ENCODE peak calls at places on chromosomes 11 and 22, in four cellular contexts. M, O, Q and W are unnamed samples.

GRCh38 chr22:38422615-38423511 is 32.1 kb downstream of the KCNJ4 start:
- DNase-seq in O (no peak), Q (no peak), M (peak; percentile 25), W (no peak)

GRCh38 chr22:31488988-31489617 is 539 bp downstream of the EIF4ENIF1 start:
- DNase-seq in Q (no peak), M (peak; percentile 30), O (no peak), W (peak; percentile 55)

GRCh38 chr11:66467034-66467659 is 442 bp downstream of the PELI3 start:
- DNase-seq in M (peak; percentile 51), O (no peak), Q (no peak), W (peak; percentile 57)

GRCh38 chr11:64848214-64848778 is 3.8 kb upstream of the CDC42BPG start:
- DNase-seq in M (peak; percentile 30), O (no peak), Q (no peak), W (no peak)

GRCh38 chr11:26994579-26995210 is 783 bp downstream of the FIBIN start:
- DNase-seq in M (no peak), O (no peak), Q (no peak), W (peak; percentile 16)

GRCh38 chr11:66743271-66743968 is 14.4 kb upstream of the SPTBN2 start:
- DNase-seq in O (no peak), M (no peak), Q (no peak), W (no peak)

GRCh38 chr11:125591659-125592304 is 870 bp upstream of the STT3A start:
- DNase-seq in M (peak; percentile 47), O (no peak), Q (peak; percentile 10), W (peak; percentile 44)

GRCh38 chr11:6229911-6230310 is 4.5 kb downstream of the FHIP1B start:
- DNase-seq in M (no peak), O (no peak), Q (peak; percentile 29), W (no peak)

GRCh38 chr11:134759314-134759713 is 347.3 kb upstream of the B3GAT1 start:
- DNase-seq in M (no peak), O (no peak), Q (no peak), W (no peak)

GRCh38 chr11:75719639-75720239 is 2.1 kb downstream of the MOGAT2 start:
- DNase-seq in M (no peak), Q (peak; percentile 73), O (no peak), W (no peak)

GRCh38 chr11:75719089-75719638 is 1.5 kb downstream of the MOGAT2 start:
- DNase-seq in Q (peak; percentile 38), O (peak; percentile 26), M (no peak), W (no peak)

GRCh38 chr11:75716659-75717058 is 979 bp upstream of the MOGAT2 start:
- DNase-seq in Q (no peak), M (no peak), O (no peak), W (no peak)

GRCh38 chr11:75718406-75719088 is 909 bp downstream of the MOGAT2 start:
- DNase-seq in M (no peak), Q (peak; percentile 65), O (no peak), W (no peak)

GRCh38 chr11:75717608-75718403 is at the start of gene MOGAT2:
- DNase-seq in O (no peak), M (no peak), Q (no peak), W (no peak)
- TF ChIP-seq TCF7 in O (no peak), M (no peak), Q (no peak), W (no peak)

GRCh38 chr22:42655693-42656092 is 6.5 kb upstream of the CYB5R3 start:
- DNase-seq in Q (no peak), M (no peak), O (peak; percentile 71), W (no peak)

GRCh38 chr22:42654696-42655095 is 5.5 kb upstream of the CYB5R3 start:
- DNase-seq in O (no peak), Q (no peak), M (no peak), W (no peak)

GRCh38 chr22:42653992-42654391 is 4.8 kb upstream of the CYB5R3 start:
- DNase-seq in O (no peak), M (no peak), Q (no peak), W (no peak)

GRCh38 chr22:42651134-42651533 is 1.9 kb upstream of the CYB5R3 start:
- DNase-seq in O (no peak), M (no peak), Q (peak; percentile 52), W (no peak)

DNA sequence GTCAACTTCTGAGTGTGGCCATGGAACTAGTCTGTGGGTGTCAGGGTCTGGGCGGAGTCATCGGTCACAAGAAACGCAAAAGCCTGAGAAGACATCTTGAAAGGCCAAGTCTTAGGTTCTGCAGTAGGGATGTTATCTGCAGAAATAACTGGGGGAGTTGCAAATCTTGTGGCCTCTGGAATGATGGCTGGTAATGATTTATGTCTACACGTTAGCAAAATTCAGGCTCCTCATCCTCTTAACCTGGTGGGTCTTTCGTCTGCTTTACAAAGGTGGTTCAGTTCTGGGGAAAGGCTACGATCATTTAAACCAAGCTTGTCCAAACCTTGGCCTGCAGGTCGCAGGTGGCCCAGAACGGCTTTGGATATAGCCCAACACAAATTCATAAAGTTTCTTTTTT is 7.4 kb upstream of the CYB5R3 start:
- DNase-seq in M (no peak), O (no peak), Q (no peak), W (no peak)
- TF ChIP-seq TCF7 in M (no peak), O (no peak), Q (no peak), W (no peak)

GRCh38 chr22:45760682-45761081 is 89.0 kb downstream of the ATXN10 start:
- DNase-seq in O (no peak), M (peak; percentile 29), Q (no peak), W (no peak)
- TF ChIP-seq TCF7 in O (no peak), M (no peak), Q (no peak), W (no peak)

GRCh38 chr11:69653406-69653960 is 12.5 kb downstream of the CCND1 start:
- DNase-seq in O (no peak), Q (no peak), M (no peak), W (no peak)

GRCh38 chr11:69655479-69656394 is 14.8 kb downstream of the CCND1 start:
- DNase-seq in M (no peak), Q (no peak), O (no peak), W (no peak)

GRCh38 chr11:69654660-69655478 is 13.9 kb downstream of the CCND1 start:
- DNase-seq in O (no peak), M (no peak), Q (peak; percentile 94), W (no peak)

GRCh38 chr11:69652999-69653398 is 12.0 kb downstream of the CCND1 start:
- DNase-seq in M (no peak), Q (no peak), O (no peak), W (no peak)

GRCh38 chr11:69654001-69654659 is 13.2 kb downstream of the CCND1 start:
- DNase-seq in Q (no peak), M (no peak), O (no peak), W (no peak)
- TF ChIP-seq TCF7 in Q (no peak), M (no peak), O (no peak), W (no peak)

GRCh38 chr22:44155115-44155514 is 25.6 kb upstream of the PARVG start:
- DNase-seq in M (no peak), O (no peak), Q (no peak), W (no peak)
- TF ChIP-seq TCF7 in M (no peak), O (no peak), Q (no peak), W (no peak)

GRCh38 chr22:32531955-32532818 is 57.6 kb downstream of the FBXO7 start:
- DNase-seq in M (peak; percentile 74), O (no peak), Q (peak; percentile 87), W (peak; percentile 82)

GRCh38 chr22:32528316-32528715 is 53.7 kb downstream of the FBXO7 start:
- DNase-seq in Q (no peak), O (no peak), M (no peak), W (no peak)

GRCh38 chr22:32528984-32529982 is 54.7 kb downstream of the FBXO7 start:
- DNase-seq in Q (peak; percentile 91), O (peak; percentile 9), M (peak; percentile 81), W (peak; percentile 88)

GRCh38 chr22:32531228-32531627 is 56.6 kb downstream of the FBXO7 start:
- DNase-seq in O (no peak), Q (no peak), M (no peak), W (no peak)

GRCh38 chr22:32527756-32528155 is 53.1 kb downstream of the FBXO7 start:
- DNase-seq in O (no peak), Q (no peak), M (peak; percentile 27), W (no peak)
- TF ChIP-seq TCF7 in O (no peak), Q (no peak), M (no peak), W (no peak)

GRCh38 chr11:88552377-88553029 is 215.0 kb upstream of the CTSC start:
- DNase-seq in Q (peak; percentile 39), M (peak; percentile 64), O (peak; percentile 12), W (peak; percentile 73)
- TF ChIP-seq TCF7 in Q (no peak), M (no peak), O (no peak), W (no peak)

GRCh38 chr11:44566952-44567875 is 1.8 kb downstream of the CD82 start:
- DNase-seq in Q (no peak), O (no peak), M (no peak), W (no peak)

GRCh38 chr11:44565008-44565745 is at the start of gene CD82:
- DNase-seq in O (peak; percentile 84), Q (peak; percentile 78), M (peak; percentile 99), W (peak; percentile 100)

GRCh38 chr11:44567876-44568256 is 2.4 kb downstream of the CD82 start:
- DNase-seq in O (no peak), Q (no peak), M (no peak), W (no peak)

GRCh38 chr11:44565746-44566558 is 489 bp downstream of the CD82 start:
- DNase-seq in Q (no peak), O (no peak), M (no peak), W (no peak)

DNA sequence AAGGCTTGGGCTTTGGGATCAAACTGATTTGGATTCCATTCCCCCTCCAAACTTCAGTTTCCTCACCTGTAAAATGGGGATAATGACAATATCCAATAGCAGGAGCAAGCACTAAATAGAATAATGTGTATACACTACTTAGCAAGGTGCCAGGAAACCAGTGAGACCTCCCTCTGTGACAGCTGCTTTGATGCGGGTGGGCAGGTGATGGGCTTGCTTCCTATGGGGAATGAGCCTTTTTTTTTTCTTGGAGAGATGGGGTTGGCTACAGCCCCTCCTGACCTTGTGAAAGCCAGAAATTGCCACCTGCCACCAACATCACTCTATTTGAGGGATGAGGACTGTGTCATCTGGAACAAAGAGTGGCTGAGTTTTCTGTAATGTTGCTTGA is 1.1 kb downstream of the CD82 start:
- DNase-seq in O (no peak), Q (no peak), M (no peak), W (no peak)
- TF ChIP-seq TCF7 in O (no peak), Q (no peak), M (no peak), W (no peak)